ENCODE peak calls at places on chromosomes 2 and 18, in five cellular contexts. B is body of pancreas, A is colonic mucosa, V is left lung, R is gastrocnemius medialis. Y is an unnamed sample.

GRCh38 chr2:217695033-217695520 is 307.7 kb downstream of the TNS1 start:
- DNase-seq in A (no peak), B (no peak), R (no peak), V (no peak), Y (no peak)

GRCh38 chr2:118112771-118113334 is 24.6 kb downstream of the INSIG2 start:
- DNase-seq in V (no peak), B (no peak), A (no peak), R (no peak), Y (no peak)

GRCh38 chr2:238220892-238221521 is 17.5 kb upstream of the ILKAP start:
- DNase-seq in B (no peak), A (no peak), R (no peak), V (no peak), Y (no peak)

GRCh38 chr18:12079504-12080237 is 14.0 kb upstream of the ANKRD62 start:
- DNase-seq in A (no peak), B (no peak), R (no peak), V (no peak), Y (peak; percentile 54)

GRCh38 chr2:139492301-139492700 is 712.1 kb upstream of the NXPH2 start:
- DNase-seq in V (no peak), B (no peak), R (no peak), A (no peak), Y (no peak)

GRCh38 chr2:118913131-118913804 is 28.7 kb upstream of the MARCO start:
- DNase-seq in A (no peak), B (no peak), R (no peak), V (no peak), Y (no peak)

GRCh38 chr2:52775674-52776073 is 991.9 kb upstream of the CHAC2 start:
- DNase-seq in A (no peak), R (no peak), V (no peak), B (no peak), Y (no peak)

GRCh38 chr18:9735238-9735637 is 27.1 kb downstream of the RAB31 start:
- DNase-seq in B (no peak), A (no peak), R (no peak), V (no peak), Y (no peak)

GRCh38 chr2:30165617-30166016 is 18.8 kb downstream of the YPEL5 start:
- DNase-seq in R (no peak), V (no peak), B (peak; percentile 26), A (no peak), Y (no peak)

GRCh38 chr2:21382980-21383520 is 259.3 kb downstream of the TDRD15 start:
- DNase-seq in V (no peak), B (no peak), A (no peak), R (no peak), Y (no peak)

GRCh38 chr2:48400553-48401179 is 129.3 kb upstream of the STON1 start:
- DNase-seq in V (no peak), B (no peak), A (no peak), R (no peak), Y (no peak)

GRCh38 chr2:9847140-9847539 is 3.9 kb downstream of the TAF1B start:
- DNase-seq in V (no peak), R (no peak), B (no peak), A (no peak), Y (no peak)

GRCh38 chr2:127048969-127049897 is 57.7 kb downstream of the BIN1 start:
- DNase-seq in R (no peak), B (peak; percentile 8), V (peak; percentile 29), A (peak; percentile 17), Y (peak; percentile 43)

GRCh38 chr2:28986429-28986828 is 5.3 kb downstream of the TOGARAM2 start:
- DNase-seq in B (no peak), V (no peak), A (no peak), R (no peak), Y (no peak)

GRCh38 chr2:196836440-196836839 is 27.3 kb upstream of the C2orf66 start:
- DNase-seq in V (no peak), R (no peak), B (no peak), A (no peak), Y (no peak)

GRCh38 chr2:28352104-28352503 is 40.6 kb upstream of the FOSL2 start:
- DNase-seq in A (no peak), R (no peak), B (no peak), V (peak; percentile 13), Y (peak; percentile 25)

GRCh38 chr2:72694715-72695496 is 130.9 kb downstream of the EXOC6B start:
- DNase-seq in A (peak; percentile 63), V (peak; percentile 40), B (peak; percentile 40), R (no peak), Y (no peak)

GRCh38 chr2:34003795-34004194 is 404.7 kb upstream of the FAM98A start:
- DNase-seq in V (no peak), A (no peak), B (no peak), R (no peak), Y (no peak)

GRCh38 chr2:15560404-15560987 is 638 bp downstream of the NBAS start:
- DNase-seq in B (no peak), R (no peak), V (peak; percentile 33), A (peak; percentile 18), Y (no peak)

GRCh38 chr2:38092196-38092902 is 16.4 kb upstream of the CYP1B1 start:
- DNase-seq in V (peak; percentile 45), A (no peak), B (no peak), R (peak; percentile 50), Y (peak; percentile 76)

GRCh38 chr2:31382452-31383120 is 32.0 kb downstream of the XDH start:
- DNase-seq in A (no peak), R (no peak), V (no peak), B (no peak), Y (no peak)

GRCh38 chr2:161418715-161419337 is 2.7 kb downstream of the TBR1 start:
- DNase-seq in B (no peak), V (no peak), A (peak; percentile 29), R (no peak), Y (no peak)

GRCh38 chr2:239167766-239168444 is 232.9 kb downstream of the HDAC4 start:
- DNase-seq in R (no peak), A (no peak), B (peak; percentile 2), V (peak; percentile 22), Y (no peak)

GRCh38 chr2:23135481-23136100 is 249.4 kb upstream of the KLHL29 start:
- DNase-seq in B (peak; percentile 22), R (peak; percentile 35), V (no peak), A (no peak), Y (peak; percentile 77)

GRCh38 chr2:148901142-148901541 is 26.1 kb downstream of the KIF5C start:
- DNase-seq in V (no peak), A (no peak), R (no peak), B (no peak), Y (no peak)

GRCh38 chr2:162197095-162197825 is 45.2 kb upstream of the GCG start:
- DNase-seq in A (no peak), R (no peak), V (no peak), B (no peak), Y (no peak)

GRCh38 chr2:164967349-164967748 is 12.0 kb upstream of the SLC38A11 start:
- DNase-seq in A (no peak), V (no peak), B (no peak), R (no peak), Y (no peak)

GRCh38 chr2:118169359-118170005 is 81.2 kb downstream of the INSIG2 start:
- DNase-seq in R (no peak), V (peak; percentile 46), B (no peak), A (no peak), Y (no peak)

GRCh38 chr2:42360493-42360889 is 526 bp downstream of the COX7A2L start:
- DNase-seq in R (no peak), B (no peak), V (no peak), A (no peak), Y (no peak)
- H3K4me1 ChIP-seq in R (peaks cover 31% of the 10 kb centered on the region), B (peaks cover 41% of the 10 kb centered on the region), V (peaks cover 42% of the 10 kb centered on the region), A (peaks cover 13% of the 10 kb centered on the region), Y (peaks cover 2% of the 10 kb centered on the region)

DNA sequence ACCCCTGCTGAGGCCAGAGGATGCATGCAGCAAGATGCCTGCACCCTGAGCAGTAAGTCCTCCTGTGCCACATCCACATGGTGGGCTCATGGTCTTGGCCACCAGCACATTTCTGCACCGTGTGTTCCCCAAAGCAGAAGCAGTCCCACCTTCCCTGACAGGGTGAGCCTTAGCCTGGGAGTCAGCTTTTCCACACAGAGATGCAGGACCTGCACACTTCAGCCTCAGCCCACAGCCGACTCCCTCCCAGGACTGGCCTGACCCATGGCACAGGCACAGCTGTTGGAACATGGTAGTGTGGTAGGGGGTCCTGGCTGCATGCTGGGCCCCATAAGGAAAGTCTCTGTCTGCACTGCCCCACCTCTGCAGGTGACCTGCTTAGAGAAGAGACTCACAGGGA is 5.0 kb downstream of the SNED1 start:
- DNase-seq in V (no peak), B (no peak), R (no peak), A (no peak), Y (peak; percentile 71)
- H3K4me3 ChIP-seq in V (no peak overlapping the region), B (no peak overlapping the region), R (no peak overlapping the region), A (no peak overlapping the region), Y (no peak overlapping the region)

GRCh38 chr2:141475801-141476200 is 655.0 kb downstream of the LRP1B start:
- DNase-seq in V (no peak), A (no peak), R (no peak), B (no peak), Y (no peak)
- H3K4me1 ChIP-seq in V (no peaks in the 10 kb centered on the region), A (no peaks in the 10 kb centered on the region), R (no peaks in the 10 kb centered on the region), B (no peaks in the 10 kb centered on the region), Y (no peaks in the 10 kb centered on the region)

DNA sequence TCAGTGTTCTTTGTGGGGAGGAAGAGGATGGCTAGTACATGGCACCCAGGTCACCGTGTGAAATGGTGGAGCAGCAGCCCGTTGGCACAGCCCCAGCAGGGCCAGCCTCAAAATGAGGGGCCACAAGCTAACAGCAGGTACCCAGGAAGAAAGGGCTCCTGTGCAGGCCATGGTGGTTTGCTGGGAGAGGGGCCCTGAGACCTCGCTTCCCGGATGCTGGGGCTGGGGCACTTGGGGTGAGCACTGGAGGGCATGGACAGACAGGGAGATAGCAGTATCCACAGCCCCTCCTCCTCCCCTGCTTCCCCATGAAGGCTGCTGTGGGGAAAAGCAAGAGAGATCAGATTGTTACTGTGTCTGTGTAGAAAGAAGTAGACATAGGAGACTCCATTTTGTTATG is 16.2 kb upstream of the TEX44 start:
- DNase-seq in A (no peak), V (no peak), B (no peak), R (no peak), Y (no peak)
- H3K4me3 ChIP-seq in A (no peak overlapping the region), V (no peak overlapping the region), B (no peak overlapping the region), R (no peak overlapping the region), Y (no peak overlapping the region)

DNA sequence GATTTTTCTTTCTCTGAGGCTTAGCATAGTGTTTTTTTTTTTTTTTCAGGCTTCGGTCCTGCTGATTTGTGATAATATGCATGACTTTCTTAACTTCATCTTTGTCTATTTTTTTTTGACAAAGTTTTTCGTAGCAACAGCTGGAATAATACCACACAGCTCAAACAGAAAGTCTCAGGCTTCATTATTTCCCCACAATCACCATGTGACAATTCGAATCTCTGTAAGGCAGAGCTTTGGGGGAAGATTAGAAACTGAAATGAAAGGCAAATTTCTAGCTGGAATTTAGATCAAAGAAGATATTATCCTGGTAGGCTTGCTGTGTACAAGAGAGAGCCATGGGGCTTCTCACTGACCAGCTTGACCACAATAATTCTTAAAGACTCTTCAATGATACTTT is 12.3 kb upstream of the CD28 start:
- DNase-seq in A (no peak), V (no peak), R (no peak), B (no peak), Y (no peak)
- H3K4me1 ChIP-seq in A (no peaks in the 10 kb centered on the region), V (peaks cover 16% of the 10 kb centered on the region), R (peaks cover 28% of the 10 kb centered on the region), B (no peaks in the 10 kb centered on the region), Y (no peaks in the 10 kb centered on the region)